ENCODE peak calls at places on chromosomes 3 and 15, in ten cellular contexts. One of them, this sample, is unnamed.
A peak's percentile ranks its signal among the peaks of the same experiment; 100 is the strongest.

GRCh38 chr15:82768414-82769081 is 37.3 kb downstream of the FSD2 start:
- DNase-seq in coronary artery: no peak
- DNase-seq in HFF-Myc: no peak
- DNase-seq in PC-3: peak; percentile 45
- DNase-seq in AG09309: no peak
- DNase-seq in BJ: no peak
- DNase-seq in endothelial cell: no peak
- DNase-seq in omental fat pad: no peak
- DNase-seq in GM12865: no peak
- DNase-seq in adrenal gland: no peak
- DNase-seq in this sample: no peak

GRCh38 chr3:126573492-126574117 is 14.9 kb upstream of the C3orf22 start:
- DNase-seq in BJ: no peak
- DNase-seq in PC-3: no peak
- DNase-seq in adrenal gland: no peak
- DNase-seq in GM12865: no peak
- DNase-seq in coronary artery: no peak
- DNase-seq in omental fat pad: no peak
- DNase-seq in AG09309: no peak
- DNase-seq in endothelial cell: no peak
- DNase-seq in HFF-Myc: no peak
- DNase-seq in this sample: no peak

GRCh38 chr3:102165367-102165766 is 269.4 kb upstream of the ZPLD1 start:
- DNase-seq in GM12865: no peak
- DNase-seq in coronary artery: no peak
- DNase-seq in omental fat pad: no peak
- DNase-seq in BJ: peak; percentile 74
- DNase-seq in AG09309: peak; percentile 77
- DNase-seq in HFF-Myc: no peak
- DNase-seq in endothelial cell: no peak
- DNase-seq in adrenal gland: no peak
- DNase-seq in PC-3: peak; percentile 93
- DNase-seq in this sample: no peak

GRCh38 chr3:196624008-196624790 is 15.3 kb upstream of the NRROS start:
- DNase-seq in GM12865: peak; percentile 75
- DNase-seq in PC-3: no peak
- DNase-seq in adrenal gland: no peak
- DNase-seq in omental fat pad: no peak
- DNase-seq in HFF-Myc: no peak
- DNase-seq in AG09309: no peak
- DNase-seq in BJ: no peak
- DNase-seq in endothelial cell: no peak
- DNase-seq in coronary artery: no peak
- DNase-seq in this sample: no peak

GRCh38 chr15:90126457-90127435 is 24.5 kb upstream of the IDH2 start:
- DNase-seq in adrenal gland: no peak
- DNase-seq in endothelial cell: peak; percentile 46
- DNase-seq in omental fat pad: no peak
- DNase-seq in HFF-Myc: no peak
- DNase-seq in AG09309: no peak
- DNase-seq in GM12865: no peak
- DNase-seq in BJ: no peak
- DNase-seq in PC-3: no peak
- DNase-seq in coronary artery: no peak
- DNase-seq in this sample: no peak

GRCh38 chr3:148513066-148513671 is 184.5 kb upstream of the AGTR1 start:
- DNase-seq in GM12865: no peak
- DNase-seq in adrenal gland: no peak
- DNase-seq in coronary artery: no peak
- DNase-seq in BJ: no peak
- DNase-seq in endothelial cell: no peak
- DNase-seq in AG09309: peak; percentile 7
- DNase-seq in HFF-Myc: no peak
- DNase-seq in omental fat pad: no peak
- DNase-seq in PC-3: no peak
- DNase-seq in this sample: no peak

GRCh38 chr15:74995779-74996765 is 709 bp downstream of the SCAMP5 start:
- DNase-seq in endothelial cell: peak; percentile 31
- DNase-seq in BJ: no peak
- DNase-seq in HFF-Myc: no peak
- DNase-seq in omental fat pad: no peak
- DNase-seq in PC-3: no peak
- DNase-seq in GM12865: no peak
- DNase-seq in adrenal gland: peak; percentile 59
- DNase-seq in AG09309: no peak
- DNase-seq in coronary artery: no peak
- DNase-seq in this sample: peak; percentile 4

GRCh38 chr15:48631191-48631770 is 14.2 kb downstream of the FBN1 start:
- DNase-seq in coronary artery: no peak
- DNase-seq in endothelial cell: no peak
- DNase-seq in BJ: no peak
- DNase-seq in AG09309: no peak
- DNase-seq in GM12865: peak; percentile 51
- DNase-seq in HFF-Myc: no peak
- DNase-seq in PC-3: no peak
- DNase-seq in adrenal gland: no peak
- DNase-seq in omental fat pad: no peak
- DNase-seq in this sample: no peak

GRCh38 chr3:116270053-116270452 is 175.2 kb downstream of the LSAMP start:
- DNase-seq in endothelial cell: no peak
- DNase-seq in coronary artery: no peak
- DNase-seq in GM12865: no peak
- DNase-seq in HFF-Myc: no peak
- DNase-seq in omental fat pad: no peak
- DNase-seq in BJ: no peak
- DNase-seq in AG09309: no peak
- DNase-seq in PC-3: peak; percentile 10
- DNase-seq in adrenal gland: no peak
- DNase-seq in this sample: no peak

GRCh38 chr3:127065138-127065427 is 82.2 kb downstream of the PLXNA1 start:
- DNase-seq in HFF-Myc: no peak
- DNase-seq in adrenal gland: no peak
- DNase-seq in GM12865: no peak
- DNase-seq in PC-3: no peak
- DNase-seq in endothelial cell: no peak
- DNase-seq in omental fat pad: no peak
- DNase-seq in BJ: no peak
- DNase-seq in AG09309: no peak
- DNase-seq in coronary artery: no peak
- DNase-seq in this sample: no peak

GRCh38 chr3:127153506-127153815 is 39.5 kb upstream of the PRR23E start:
- DNase-seq in coronary artery: no peak
- DNase-seq in HFF-Myc: no peak
- DNase-seq in BJ: no peak
- DNase-seq in AG09309: no peak
- DNase-seq in endothelial cell: no peak
- DNase-seq in adrenal gland: no peak
- DNase-seq in omental fat pad: no peak
- DNase-seq in GM12865: no peak
- DNase-seq in PC-3: no peak
- DNase-seq in this sample: no peak

GRCh38 chr15:57541805-57542504 is 49.7 kb upstream of the MYZAP start:
- DNase-seq in omental fat pad: peak; percentile 70
- DNase-seq in coronary artery: no peak
- DNase-seq in adrenal gland: peak; percentile 75
- DNase-seq in BJ: peak; percentile 18
- DNase-seq in PC-3: peak; percentile 74
- DNase-seq in AG09309: no peak
- DNase-seq in endothelial cell: peak; percentile 76
- DNase-seq in GM12865: peak; percentile 60
- DNase-seq in HFF-Myc: peak; percentile 36
- DNase-seq in this sample: peak; percentile 74

DNA sequence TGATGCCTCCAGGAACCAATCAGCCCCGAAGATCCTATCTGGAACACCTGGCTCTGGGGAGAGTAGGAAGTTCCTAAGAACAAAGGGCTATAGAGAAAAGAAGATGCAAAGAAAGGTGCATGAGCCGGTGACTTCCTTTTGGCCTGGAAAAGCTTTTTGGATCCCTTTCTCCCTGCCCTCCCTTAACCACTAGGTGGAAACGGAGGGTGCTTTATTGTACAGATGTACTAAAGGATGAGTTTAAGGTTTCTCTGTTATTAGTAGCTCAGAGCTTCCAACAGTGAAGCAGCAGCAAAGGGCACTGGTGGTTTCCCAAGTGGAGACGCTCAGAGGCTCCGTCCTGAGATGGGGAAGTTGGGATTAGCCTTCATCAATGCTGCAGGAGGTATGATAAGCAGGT is 6.0 kb upstream of the ADGRG7 start:
- DNase-seq in endothelial cell: peak; percentile 9
- DNase-seq in HFF-Myc: no peak
- DNase-seq in BJ: no peak
- DNase-seq in omental fat pad: no peak
- DNase-seq in GM12865: peak; percentile 51
- DNase-seq in adrenal gland: no peak
- DNase-seq in PC-3: peak; percentile 80
- DNase-seq in coronary artery: no peak
- DNase-seq in AG09309: no peak
- DNase-seq in this sample: no peak
- TF ChIP-seq CTCF in endothelial cell: no peak
- TF ChIP-seq CTCF in HFF-Myc: peak; percentile 58
- TF ChIP-seq CTCF in BJ: peak; percentile 56
- TF ChIP-seq CTCF in omental fat pad: no peak
- TF ChIP-seq CTCF in GM12865: peak; percentile 38
- TF ChIP-seq CTCF in adrenal gland: no peak
- TF ChIP-seq CTCF in PC-3: peak; percentile 81
- TF ChIP-seq CTCF in coronary artery: no peak
- TF ChIP-seq CTCF in AG09309: peak; percentile 67
- TF ChIP-seq CTCF in this sample: peak; percentile 58

GRCh38 chr3:194985031-194985578 is 285.9 kb downstream of the XXYLT1 start:
- DNase-seq in PC-3: peak; percentile 86
- DNase-seq in BJ: no peak
- DNase-seq in GM12865: no peak
- DNase-seq in endothelial cell: peak; percentile 47
- DNase-seq in adrenal gland: peak; percentile 36
- DNase-seq in omental fat pad: no peak
- DNase-seq in AG09309: no peak
- DNase-seq in HFF-Myc: no peak
- DNase-seq in coronary artery: peak; percentile 76
- DNase-seq in this sample: peak; percentile 22
- TF ChIP-seq CTCF in PC-3: peak; percentile 68
- TF ChIP-seq CTCF in BJ: peak; percentile 43
- TF ChIP-seq CTCF in GM12865: no peak
- TF ChIP-seq CTCF in endothelial cell: no peak
- TF ChIP-seq CTCF in adrenal gland: peak; percentile 28
- TF ChIP-seq CTCF in omental fat pad: no peak
- TF ChIP-seq CTCF in AG09309: peak; percentile 35
- TF ChIP-seq CTCF in HFF-Myc: peak; percentile 19
- TF ChIP-seq CTCF in coronary artery: no peak
- TF ChIP-seq CTCF in this sample: peak; percentile 12

GRCh38 chr3:138347084-138347483 is 1.3 kb upstream of the MRAS start:
- DNase-seq in BJ: no peak
- DNase-seq in coronary artery: no peak
- DNase-seq in adrenal gland: no peak
- DNase-seq in HFF-Myc: no peak
- DNase-seq in GM12865: no peak
- DNase-seq in omental fat pad: no peak
- DNase-seq in AG09309: no peak
- DNase-seq in PC-3: no peak
- DNase-seq in endothelial cell: no peak
- DNase-seq in this sample: no peak

GRCh38 chr3:138351151-138351550 is 2.8 kb downstream of the MRAS start:
- DNase-seq in AG09309: no peak
- DNase-seq in PC-3: no peak
- DNase-seq in endothelial cell: no peak
- DNase-seq in omental fat pad: no peak
- DNase-seq in BJ: no peak
- DNase-seq in adrenal gland: no peak
- DNase-seq in HFF-Myc: no peak
- DNase-seq in coronary artery: peak; percentile 55
- DNase-seq in GM12865: no peak
- DNase-seq in this sample: no peak

GRCh38 chr3:138348950-138349739 is 766 bp downstream of the MRAS start:
- DNase-seq in HFF-Myc: no peak
- DNase-seq in coronary artery: no peak
- DNase-seq in omental fat pad: no peak
- DNase-seq in PC-3: no peak
- DNase-seq in AG09309: no peak
- DNase-seq in BJ: no peak
- DNase-seq in GM12865: no peak
- DNase-seq in endothelial cell: peak; percentile 9
- DNase-seq in adrenal gland: peak; percentile 50
- DNase-seq in this sample: peak; percentile 19

GRCh38 chr3:138349926-138350665 is 1.7 kb downstream of the MRAS start:
- DNase-seq in PC-3: no peak
- DNase-seq in coronary artery: no peak
- DNase-seq in adrenal gland: peak; percentile 59
- DNase-seq in HFF-Myc: no peak
- DNase-seq in GM12865: no peak
- DNase-seq in BJ: no peak
- DNase-seq in AG09309: no peak
- DNase-seq in omental fat pad: no peak
- DNase-seq in endothelial cell: no peak
- DNase-seq in this sample: no peak

DNA sequence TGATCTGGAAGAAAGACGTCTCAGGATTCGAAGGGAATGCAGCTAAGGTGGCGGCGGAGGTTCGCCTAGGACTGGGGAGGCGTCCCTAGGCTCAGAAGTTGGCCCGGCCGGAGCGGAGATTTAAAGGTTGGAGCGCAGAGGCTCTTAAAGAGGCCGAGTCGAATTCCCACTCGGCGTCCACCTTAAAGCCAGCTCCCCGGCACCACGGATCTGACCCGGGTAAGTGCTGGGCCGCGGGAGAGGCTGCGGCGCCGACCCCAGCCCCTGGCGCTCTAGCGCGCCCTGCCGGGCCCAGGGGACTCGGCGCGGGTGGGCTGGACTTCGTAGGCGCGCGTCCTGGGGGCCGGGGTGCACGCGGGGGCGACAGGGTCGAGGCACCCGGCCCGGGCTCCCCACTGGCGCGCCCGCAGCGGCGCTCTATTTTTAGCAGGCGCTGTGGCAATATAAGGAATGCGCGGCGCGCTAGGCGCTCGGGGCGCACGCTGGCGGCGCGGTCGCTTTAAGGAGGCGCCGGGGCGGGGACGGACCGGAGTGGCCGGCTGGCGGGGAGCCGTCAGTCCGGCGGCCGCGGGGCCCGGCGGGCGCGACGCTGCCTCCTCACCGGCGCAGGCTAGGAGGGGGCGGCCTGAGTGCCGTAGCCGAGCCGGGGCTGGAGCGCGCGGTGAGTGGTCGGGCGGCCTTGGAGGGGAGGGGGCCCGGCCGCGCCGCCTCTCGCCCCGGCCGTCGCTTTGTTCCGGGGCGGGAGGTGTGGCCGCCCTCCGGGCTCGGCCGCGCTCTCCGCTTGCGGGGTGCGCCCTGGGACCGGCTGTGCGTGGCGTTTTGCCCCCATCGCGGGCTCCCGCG is at the start of gene MRAS:
- DNase-seq in PC-3: peak; percentile 57
- DNase-seq in AG09309: peak; percentile 33
- DNase-seq in endothelial cell: peak; percentile 69
- DNase-seq in HFF-Myc: no peak
- DNase-seq in GM12865: no peak
- DNase-seq in coronary artery: peak; percentile 90
- DNase-seq in adrenal gland: peak; percentile 82
- DNase-seq in BJ: no peak
- DNase-seq in omental fat pad: peak; percentile 33
- DNase-seq in this sample: peak; percentile 63
- TF ChIP-seq CTCF in PC-3: peak; percentile 39
- TF ChIP-seq CTCF in AG09309: peak; percentile 11
- TF ChIP-seq CTCF in endothelial cell: peak; percentile 13
- TF ChIP-seq CTCF in HFF-Myc: peak; percentile 43
- TF ChIP-seq CTCF in GM12865: no peak
- TF ChIP-seq CTCF in coronary artery: no peak
- TF ChIP-seq CTCF in adrenal gland: peak; percentile 42
- TF ChIP-seq CTCF in BJ: peak; percentile 26
- TF ChIP-seq CTCF in omental fat pad: no peak
- TF ChIP-seq CTCF in this sample: peak; percentile 57

GRCh38 chr3:48538451-48538850 is 18.2 kb downstream of the PFKFB4 start:
- DNase-seq in omental fat pad: no peak
- DNase-seq in adrenal gland: no peak
- DNase-seq in BJ: no peak
- DNase-seq in HFF-Myc: no peak
- DNase-seq in endothelial cell: no peak
- DNase-seq in AG09309: no peak
- DNase-seq in GM12865: no peak
- DNase-seq in PC-3: no peak
- DNase-seq in coronary artery: no peak
- DNase-seq in this sample: no peak
- TF ChIP-seq CTCF in omental fat pad: no peak
- TF ChIP-seq CTCF in adrenal gland: no peak
- TF ChIP-seq CTCF in BJ: no peak
- TF ChIP-seq CTCF in HFF-Myc: no peak
- TF ChIP-seq CTCF in endothelial cell: no peak
- TF ChIP-seq CTCF in AG09309: no peak
- TF ChIP-seq CTCF in GM12865: no peak
- TF ChIP-seq CTCF in PC-3: no peak
- TF ChIP-seq CTCF in coronary artery: no peak
- TF ChIP-seq CTCF in this sample: no peak